ENCODE peak calls at places on chromosomes 5 and 9, in five cellular contexts. H is mesendoderm, T is PC-9, R is H9, G is SK-N-SH. Y is an unnamed sample.
A peak's percentile ranks its signal among the peaks of the same experiment; 100 is the strongest.

GRCh38 chr5:2714026-2714425 is 37.5 kb downstream of the IRX2 start:
- DNase-seq in H (no peak), T (no peak), R (no peak), G (no peak), Y (no peak)

GRCh38 chr5:132754947-132755346 is 7.7 kb downstream of the CCNI2 start:
- DNase-seq in H (peak; percentile 60), T (no peak), R (no peak), G (peak; percentile 54), Y (peak; percentile 10)

GRCh38 chr9:94899464-94900221 is 173.1 kb downstream of the AOPEP start:
- DNase-seq in H (no peak), T (no peak), R (no peak), G (no peak), Y (no peak)

GRCh38 chr9:136577941-136578619 is 32.2 kb upstream of the NOTCH1 start:
- DNase-seq in H (no peak), T (peak; percentile 78), R (no peak), G (no peak), Y (peak; percentile 44)

GRCh38 chr5:1009359-1010180 is 968 bp downstream of the NKD2 start:
- DNase-seq in H (no peak), T (no peak), R (no peak), G (no peak), Y (no peak)

GRCh38 chr5:59711316-59711715 is 182.2 kb downstream of the PDE4D start:
- DNase-seq in H (no peak), T (no peak), R (no peak), G (no peak), Y (no peak)

GRCh38 chr9:124174385-124174784 is 83.4 kb upstream of the NEK6 start:
- DNase-seq in H (no peak), T (no peak), R (no peak), G (no peak), Y (no peak)

GRCh38 chr5:110512266-110512665 is 214.2 kb downstream of the TMEM232 start:
- DNase-seq in H (no peak), T (no peak), R (no peak), G (no peak), Y (no peak)

GRCh38 chr9:137441289-137441934 is at the start of gene ENTPD8:
- DNase-seq in H (peak; percentile 64), T (peak; percentile 73), R (peak; percentile 95), G (peak; percentile 89), Y (no peak)

GRCh38 chr9:121261107-121261460 is 6.9 kb upstream of the GSN start:
- DNase-seq in H (no peak), T (peak; percentile 33), R (peak; percentile 42), G (peak; percentile 58), Y (no peak)

GRCh38 chr9:135346438-135347050 is 133.0 kb upstream of the PPP1R26 start:
- DNase-seq in H (no peak), T (no peak), R (no peak), G (no peak), Y (no peak)

GRCh38 chr9:125325821-125326220 is 64.2 kb downstream of the GAPVD1 start:
- DNase-seq in H (no peak), T (peak; percentile 98), R (no peak), G (no peak), Y (no peak)

GRCh38 chr5:129244478-129244877 is 149.9 kb downstream of the ISOC1 start:
- DNase-seq in H (no peak), T (no peak), R (no peak), G (no peak), Y (no peak)

GRCh38 chr9:81634915-81635516 is 54.3 kb downstream of the TLE1 start:
- DNase-seq in H (no peak), T (no peak), R (no peak), G (no peak), Y (no peak)

GRCh38 chr5:44640945-44641456 is 167.7 kb upstream of the MRPS30 start:
- DNase-seq in H (no peak), T (no peak), R (no peak), G (no peak), Y (no peak)

GRCh38 chr9:83199240-83199639 is 136.3 kb upstream of the RASEF start:
- DNase-seq in H (peak; percentile 46), T (peak; percentile 47), R (peak; percentile 35), G (peak; percentile 63), Y (no peak)

GRCh38 chr5:138832218-138832617 is 42.9 kb downstream of the LRRTM2 start:
- DNase-seq in H (no peak), T (no peak), R (no peak), G (no peak), Y (no peak)

GRCh38 chr9:37920471-37921167 is 16.7 kb upstream of the SLC25A51 start:
- DNase-seq in H (peak; percentile 55), T (no peak), R (peak; percentile 64), G (no peak), Y (peak; percentile 27)

GRCh38 chr5:33300209-33300742 is 140.5 kb upstream of the TARS1 start:
- DNase-seq in H (no peak), T (no peak), R (no peak), G (no peak), Y (no peak)

GRCh38 chr5:33297760-33298216 is 143.0 kb upstream of the TARS1 start:
- DNase-seq in H (peak; percentile 24), T (no peak), R (peak; percentile 33), G (no peak), Y (no peak)

GRCh38 chr5:33303696-33304095 is 137.1 kb upstream of the TARS1 start:
- DNase-seq in H (no peak), T (no peak), R (no peak), G (no peak), Y (no peak)

GRCh38 chr5:33305530-33305929 is 135.2 kb upstream of the TARS1 start:
- DNase-seq in H (no peak), T (no peak), R (no peak), G (no peak), Y (no peak)

DNA sequence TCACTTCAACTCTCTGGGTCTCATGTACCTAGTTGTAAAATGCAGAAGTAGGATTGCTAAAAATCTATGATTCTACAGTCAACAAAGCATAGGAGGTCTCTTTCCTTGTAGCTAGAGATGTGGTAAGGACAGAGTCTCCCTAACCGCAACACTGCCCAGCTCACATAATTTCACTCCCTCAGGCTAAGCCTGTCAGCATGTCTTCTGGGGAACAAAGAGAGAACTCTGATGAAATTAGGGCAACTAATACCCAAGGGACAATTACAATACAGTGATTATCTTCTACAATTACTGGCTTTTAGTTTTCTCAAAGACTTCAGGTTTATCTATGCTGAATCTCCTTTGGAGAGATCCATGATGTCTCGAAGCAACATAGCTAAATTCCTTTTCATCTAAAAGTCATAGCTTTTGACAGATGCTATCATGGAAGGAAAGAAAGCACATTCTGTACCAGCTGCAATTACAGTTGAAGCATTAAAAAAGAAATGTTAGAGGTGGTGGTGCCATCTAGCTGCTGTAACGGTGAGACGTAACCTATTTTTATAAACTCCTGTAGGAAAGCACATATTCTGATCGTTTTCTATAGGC is 141.1 kb upstream of the TARS1 start:
- DNase-seq in H (peak; percentile 75), T (no peak), R (no peak), G (peak; percentile 20), Y (no peak)
- H3K4me2 ChIP-seq in H (no peak overlapping the region), T (peak overlapping the region; percentile 44), R (no peak overlapping the region), G (peak overlapping the region; percentile 38), Y (no peak overlapping the region)

GRCh38 chr9:127529671-127530070 is 78.4 kb downstream of the LRSAM1 start:
- DNase-seq in H (no peak), T (no peak), R (no peak), G (no peak), Y (no peak)

GRCh38 chr9:127530206-127530941 is 79.1 kb downstream of the LRSAM1 start:
- DNase-seq in H (no peak), T (no peak), R (no peak), G (no peak), Y (no peak)

GRCh38 chr9:127527560-127528268 is 76.4 kb downstream of the LRSAM1 start:
- DNase-seq in H (no peak), T (no peak), R (no peak), G (no peak), Y (no peak)

GRCh38 chr9:127526655-127527559 is 75.6 kb downstream of the LRSAM1 start:
- DNase-seq in H (peak; percentile 67), T (no peak), R (no peak), G (no peak), Y (no peak)

DNA sequence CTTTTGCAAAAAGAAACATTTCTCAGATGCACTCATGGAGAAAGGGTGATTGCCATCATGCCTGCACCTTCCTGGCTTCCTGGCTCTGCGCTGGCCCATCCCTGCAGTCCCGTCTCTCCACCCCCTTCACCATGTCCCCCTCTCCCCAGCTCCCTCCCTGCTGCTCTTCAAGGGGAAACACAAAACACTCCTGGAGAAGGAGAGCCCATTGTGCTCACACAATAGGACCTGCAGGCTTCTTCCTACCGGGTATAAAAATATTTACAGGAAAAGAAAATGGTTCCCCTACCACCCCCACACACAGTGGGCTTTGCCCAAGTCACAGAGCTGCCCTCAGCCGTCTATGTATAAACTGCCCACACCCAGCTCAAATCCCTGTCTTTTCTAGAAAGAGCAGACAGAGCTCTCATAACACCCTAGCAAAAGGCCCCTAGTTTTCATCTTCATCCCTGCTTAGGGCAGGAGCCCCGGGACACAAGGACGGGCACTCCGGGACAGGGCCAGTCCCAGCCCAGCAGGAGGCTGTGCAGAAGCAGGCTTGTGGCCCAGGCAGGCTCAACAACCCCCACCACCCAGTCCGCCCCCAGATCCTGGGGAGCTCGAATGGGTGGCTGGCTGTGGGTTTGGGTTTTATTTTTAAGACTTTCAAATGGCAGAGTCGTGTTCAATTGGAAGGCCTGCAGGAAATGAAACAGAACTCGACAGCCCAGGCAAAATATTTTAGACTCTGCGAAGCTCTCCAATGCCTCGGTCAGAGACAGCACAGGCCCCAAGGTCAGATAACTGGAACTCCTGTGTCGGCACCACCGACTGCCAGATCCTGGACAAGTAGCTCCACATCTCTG is 77.3 kb downstream of the LRSAM1 start:
- DNase-seq in H (peak; percentile 59), T (no peak), R (no peak), G (no peak), Y (no peak)
- H3K4me2 ChIP-seq in H (no peak overlapping the region), T (no peak overlapping the region), R (no peak overlapping the region), G (no peak overlapping the region), Y (no peak overlapping the region)

GRCh38 chr5:107682533-107682932 is 11.8 kb upstream of the EFNA5 start:
- DNase-seq in H (no peak), T (no peak), R (no peak), G (no peak), Y (no peak)
- H3K4me2 ChIP-seq in H (no peak overlapping the region), T (no peak overlapping the region), R (no peak overlapping the region), G (no peak overlapping the region), Y (no peak overlapping the region)

GRCh38 chr9:133251773-133252172 is 23.2 kb downstream of the ABO start:
- DNase-seq in H (no peak), T (no peak), R (no peak), G (peak; percentile 19), Y (no peak)

GRCh38 chr9:133248722-133249295 is 26.2 kb downstream of the ABO start:
- DNase-seq in H (no peak), T (no peak), R (no peak), G (no peak), Y (no peak)

GRCh38 chr9:133250741-133251170 is 24.2 kb downstream of the ABO start:
- DNase-seq in H (no peak), T (peak; percentile 70), R (peak; percentile 15), G (no peak), Y (no peak)

GRCh38 chr9:133247632-133248031 is 27.4 kb downstream of the ABO start:
- DNase-seq in H (no peak), T (no peak), R (no peak), G (peak; percentile 11), Y (no peak)

DNA sequence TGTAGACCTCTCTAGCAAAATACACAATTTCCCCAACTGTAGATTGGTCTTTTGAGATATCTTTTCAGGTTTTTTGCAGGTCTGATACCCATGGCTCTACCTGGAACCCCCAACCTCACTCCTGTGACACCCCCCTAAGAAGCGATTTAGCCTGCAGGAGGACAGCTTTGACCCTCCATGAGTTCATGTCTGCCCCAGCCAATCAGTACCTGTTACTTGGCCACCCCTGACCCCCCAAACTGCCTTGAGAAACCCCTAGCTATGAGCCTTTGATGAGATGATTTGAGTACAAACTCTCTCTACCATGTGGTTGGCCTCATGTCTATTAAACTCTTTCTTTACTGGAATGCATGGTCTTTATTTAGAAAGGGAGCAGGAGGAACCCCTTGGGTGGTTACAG is 25.7 kb downstream of the ABO start:
- DNase-seq in H (no peak), T (no peak), R (no peak), G (peak; percentile 16), Y (no peak)
- H3K4me2 ChIP-seq in H (no peak overlapping the region), T (peak overlapping the region; percentile 73), R (no peak overlapping the region), G (no peak overlapping the region), Y (no peak overlapping the region)